ENCODE peak calls at places on chromosome 22, in six cellular contexts. W is mammary epithelial cell, Z is small intestine, L is GM23338, M is fibroblast of pulmonary artery, K is mesendoderm. C is an unnamed sample.

GRCh38 chr22:32808038-32808445 is 6.5 kb downstream of the TIMP3 start:
- DNase-seq in L (no peak), M (no peak), Z (peak; percentile 69), W (no peak), K (no peak), C (no peak)

GRCh38 chr22:31892080-31892433 is 52.3 kb upstream of the YWHAH start:
- DNase-seq in K (no peak), Z (no peak), M (no peak), W (no peak), L (no peak), C (no peak)

GRCh38 chr22:31474743-31475142 is 14.9 kb downstream of the EIF4ENIF1 start:
- DNase-seq in W (no peak), Z (no peak), L (no peak), M (peak; percentile 69), K (no peak), C (no peak)

GRCh38 chr22:42814616-42815015 is 42.5 kb downstream of the ARFGAP3 start:
- DNase-seq in Z (no peak), W (no peak), M (no peak), K (no peak), L (no peak), C (no peak)

GRCh38 chr22:50576070-50576469 is 2.2 kb downstream of the CPT1B start:
- DNase-seq in M (peak; percentile 71), L (peak; percentile 78), W (peak; percentile 46), Z (peak; percentile 39), K (peak; percentile 76), C (peak; percentile 74)

GRCh38 chr22:44098021-44098739 is 74.1 kb downstream of the PARVB start:
- DNase-seq in K (peak; percentile 39), W (no peak), Z (no peak), M (no peak), L (no peak), C (peak; percentile 46)

GRCh38 chr22:43090130-43090789 is 1.1 kb upstream of the TTLL1 start:
- DNase-seq in W (peak; percentile 89), K (peak; percentile 52), M (peak; percentile 84), Z (peak; percentile 68), L (no peak), C (peak; percentile 32)

GRCh38 chr22:36015806-36016519 is 12.7 kb downstream of the RBFOX2 start:
- DNase-seq in L (no peak), Z (no peak), W (no peak), M (no peak), K (no peak), C (no peak)

GRCh38 chr22:39351689-39352214 is 2.0 kb downstream of the SYNGR1 start:
- DNase-seq in K (peak; percentile 83), L (peak; percentile 64), W (peak; percentile 42), Z (peak; percentile 9), M (no peak), C (peak; percentile 72)

GRCh38 chr22:48926663-48927062 is 901.0 kb downstream of the BRD1 start:
- DNase-seq in Z (no peak), M (no peak), W (no peak), L (no peak), K (no peak), C (no peak)

GRCh38 chr22:50313021-50313420 is 5.6 kb upstream of the PLXNB2 start:
- DNase-seq in W (no peak), L (no peak), Z (no peak), K (no peak), M (no peak), C (peak; percentile 39)

DNA sequence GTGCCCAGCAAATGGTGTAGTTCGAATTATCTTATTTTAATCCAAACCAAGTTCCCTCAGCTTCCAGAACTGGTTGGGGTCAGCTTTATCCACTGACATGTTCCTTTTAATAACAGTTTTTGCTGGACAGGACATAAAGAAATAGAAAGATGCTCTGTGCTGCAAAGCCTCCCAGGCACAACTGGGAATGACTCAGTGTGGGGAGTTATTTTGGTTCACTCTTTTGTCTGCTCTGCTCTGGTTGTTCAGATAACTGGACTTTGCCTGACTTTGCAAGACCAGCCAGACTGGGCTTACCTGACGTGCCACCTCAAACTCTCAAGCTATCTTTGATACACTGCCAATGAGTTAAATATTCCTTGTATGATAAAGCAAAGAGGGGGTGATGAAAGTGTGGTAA is 25.6 kb downstream of the SEZ6L start:
- DNase-seq in M (no peak), W (no peak), L (no peak), Z (no peak), K (no peak), C (no peak)
- H3K4me3 ChIP-seq in M (no peak overlapping the region), W (no peak overlapping the region), L (no peak overlapping the region), Z (no peak overlapping the region), K (no peak overlapping the region), C (no peak overlapping the region)

DNA sequence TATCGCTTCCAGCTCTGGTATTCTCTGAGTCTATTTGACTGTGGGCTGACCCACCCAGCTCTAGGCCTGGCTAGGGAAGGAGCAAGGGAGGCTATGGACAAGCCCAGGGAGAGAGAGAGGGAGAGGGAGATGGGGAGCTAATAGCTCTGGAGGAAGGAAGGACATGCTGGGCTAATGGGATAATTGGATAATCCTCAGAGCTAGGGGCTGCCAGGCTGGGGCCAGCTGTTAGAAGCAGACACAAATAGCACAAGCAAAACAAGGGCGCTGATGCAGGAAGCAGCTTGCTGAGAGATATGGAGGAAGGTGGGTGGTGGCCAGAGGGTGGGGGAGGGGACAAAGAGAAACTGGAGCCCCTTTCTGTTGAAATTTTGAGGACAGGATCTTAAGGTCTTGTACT is 23.2 kb downstream of the ADORA2A start:
- DNase-seq in M (no peak), K (peak; percentile 88), L (no peak), W (no peak), Z (no peak), C (peak; percentile 37)
- H3K4me3 ChIP-seq in M (no peak overlapping the region), K (no peak overlapping the region), L (no peak overlapping the region), W (no peak overlapping the region), Z (no peak overlapping the region), C (no peak overlapping the region)

GRCh38 chr22:17106785-17107546 is 14.2 kb downstream of the TMEM121B start:
- DNase-seq in M (no peak), L (no peak), K (no peak), Z (no peak), W (no peak), C (peak; percentile 29)
- H3K4me3 ChIP-seq in M (no peak overlapping the region), L (no peak overlapping the region), K (no peak overlapping the region), Z (no peak overlapping the region), W (no peak overlapping the region), C (no peak overlapping the region)

GRCh38 chr22:20418211-20418788 is 19.3 kb downstream of the SCARF2 start:
- DNase-seq in L (peak; percentile 90), Z (peak; percentile 64), W (peak; percentile 49), M (peak; percentile 89), K (peak; percentile 85), C (peak; percentile 92)
- H3K4me3 ChIP-seq in L (peak overlapping the region; percentile 46), Z (no peak overlapping the region), W (peak overlapping the region; percentile 51), M (peak overlapping the region; percentile 48), K (peak overlapping the region; percentile 28), C (peak overlapping the region; percentile 38)

GRCh38 chr22:16959345-16959930 is 48.6 kb downstream of the GAB4 start:
- DNase-seq in W (no peak), M (no peak), Z (no peak), K (no peak), L (no peak), C (peak; percentile 46)
- H3K4me3 ChIP-seq in W (no peak overlapping the region), M (no peak overlapping the region), Z (no peak overlapping the region), K (no peak overlapping the region), L (no peak overlapping the region), C (no peak overlapping the region)

C was measured in H7.